ENCODE peak calls at places on chromosomes 1 and 21, in eight cellular contexts. B, M, O, K, L, I, U and T are unnamed samples.
A peak's percentile ranks its signal among the peaks of the same experiment; 100 is the strongest.

GRCh38 chr1:14597343-14598006 is 1.0 kb upstream of the KAZN start:
- DNase-seq in L (no peak), M (no peak), O (no peak), I (no peak), K (peak; percentile 47), B (peak; percentile 56), U (no peak), T (no peak)

GRCh38 chr21:43287974-43288755 is 119.4 kb downstream of the CRYAA start:
- DNase-seq in L (peak; percentile 65), U (peak; percentile 44), I (no peak), K (no peak), B (peak; percentile 13), O (no peak), M (peak; percentile 72), T (no peak)

GRCh38 chr1:99852648-99853047 is 2.5 kb downstream of the AGL start:
- DNase-seq in L (no peak), M (no peak), U (no peak), B (no peak), K (no peak), I (no peak), O (no peak), T (no peak)

GRCh38 chr1:236677641-236678235 is 8.6 kb upstream of the ACTN2 start:
- DNase-seq in I (no peak), K (no peak), U (no peak), L (no peak), O (no peak), M (no peak), B (peak; percentile 46), T (peak; percentile 51)

GRCh38 chr1:201774224-201774982 is 54.6 kb upstream of the IPO9 start:
- DNase-seq in U (no peak), K (no peak), M (no peak), B (no peak), I (no peak), O (no peak), L (no peak), T (peak; percentile 97)

GRCh38 chr1:51088474-51088873 is 13.6 kb upstream of the C1orf185 start:
- DNase-seq in U (no peak), K (no peak), O (no peak), B (no peak), I (no peak), L (no peak), M (no peak), T (peak; percentile 8)

GRCh38 chr1:92882817-92883216 is 51.0 kb downstream of the RPL5 start:
- DNase-seq in K (no peak), B (peak; percentile 48), I (no peak), L (no peak), U (no peak), O (no peak), M (no peak), T (no peak)

GRCh38 chr1:119139857-119140176 is 636 bp downstream of the WARS2 start:
- DNase-seq in U (no peak), M (no peak), B (no peak), K (peak; percentile 95), L (no peak), O (peak; percentile 10), I (no peak), T (no peak)

GRCh38 chr1:4657920-4658585 is 3.6 kb downstream of the AJAP1 start:
- DNase-seq in O (no peak), B (no peak), U (no peak), I (no peak), K (no peak), M (no peak), L (no peak), T (no peak)

GRCh38 chr1:22529901-22530621 is 33.2 kb upstream of the EPHA8 start:
- DNase-seq in K (peak; percentile 33), L (no peak), I (peak; percentile 61), B (no peak), M (no peak), U (no peak), O (no peak), T (no peak)

GRCh38 chr1:239717097-239718051 is 331.0 kb downstream of the CHRM3 start:
- DNase-seq in L (no peak), B (no peak), O (no peak), I (no peak), K (no peak), M (no peak), U (no peak), T (peak; percentile 2)

GRCh38 chr1:205961405-205961804 is 18.1 kb upstream of the SLC26A9 start:
- DNase-seq in M (no peak), U (no peak), K (no peak), I (no peak), L (no peak), B (no peak), O (no peak), T (no peak)

GRCh38 chr21:17045214-17045835 is 467.5 kb upstream of the CXADR start:
- DNase-seq in L (no peak), I (no peak), M (no peak), B (no peak), O (no peak), U (no peak), K (peak; percentile 30), T (peak; percentile 14)

GRCh38 chr1:4960336-4960735 is 305.9 kb downstream of the AJAP1 start:
- DNase-seq in B (no peak), K (no peak), U (no peak), O (no peak), I (no peak), M (no peak), L (no peak), T (no peak)

GRCh38 chr1:181043025-181043880 is 9.5 kb downstream of the MR1 start:
- DNase-seq in L (peak; percentile 75), B (no peak), M (peak; percentile 61), U (no peak), K (peak; percentile 17), O (no peak), I (no peak), T (peak; percentile 52)

GRCh38 chr1:230308039-230308438 is 118.1 kb downstream of the PGBD5 start:
- DNase-seq in U (peak; percentile 98), O (no peak), M (no peak), L (peak; percentile 74), B (peak; percentile 96), K (peak; percentile 18), I (peak; percentile 91), T (peak; percentile 97)